ENCODE peak calls at places on chromosome 5, in nine cellular contexts. One of them, this sample, is unnamed.

GRCh38 chr5:2921176-2921575 is 169.7 kb upstream of the IRX2 start:
- DNase-seq in kidney: no peak
- DNase-seq in mesenchymal stem cell: no peak
- DNase-seq in aorta: peak
- DNase-seq in lung: no peak
- DNase-seq in dorsolateral prefrontal cortex: no peak
- DNase-seq in tibial artery: no peak
- DNase-seq in body of pancreas: no peak
- DNase-seq in PC-9: no peak
- DNase-seq in this sample: no peak

GRCh38 chr5:1111727-1112289 is at the start of gene SLC12A7:
- DNase-seq in kidney: no peak
- DNase-seq in mesenchymal stem cell: no peak
- DNase-seq in aorta: no peak
- DNase-seq in lung: peak
- DNase-seq in dorsolateral prefrontal cortex: no peak
- DNase-seq in tibial artery: no peak
- DNase-seq in body of pancreas: peak
- DNase-seq in PC-9: peak
- DNase-seq in this sample: no peak

GRCh38 chr5:53167836-53168235 is 58.3 kb upstream of the MOCS2 start:
- DNase-seq in kidney: peak
- DNase-seq in mesenchymal stem cell: peak
- DNase-seq in aorta: peak
- DNase-seq in lung: no peak
- DNase-seq in dorsolateral prefrontal cortex: no peak
- DNase-seq in tibial artery: peak
- DNase-seq in body of pancreas: peak
- DNase-seq in PC-9: no peak
- DNase-seq in this sample: no peak

GRCh38 chr5:107415762-107416161 is 255.0 kb downstream of the EFNA5 start:
- DNase-seq in kidney: no peak
- DNase-seq in mesenchymal stem cell: no peak
- DNase-seq in aorta: no peak
- DNase-seq in lung: no peak
- DNase-seq in dorsolateral prefrontal cortex: no peak
- DNase-seq in tibial artery: no peak
- DNase-seq in body of pancreas: no peak
- DNase-seq in PC-9: no peak
- DNase-seq in this sample: no peak

GRCh38 chr5:108521841-108522506 is 140.1 kb upstream of the FBXL17 start:
- DNase-seq in kidney: no peak
- DNase-seq in mesenchymal stem cell: peak
- DNase-seq in aorta: no peak
- DNase-seq in lung: no peak
- DNase-seq in dorsolateral prefrontal cortex: no peak
- DNase-seq in tibial artery: no peak
- DNase-seq in body of pancreas: no peak
- DNase-seq in PC-9: peak
- DNase-seq in this sample: peak

GRCh38 chr5:144913661-144914060 is 743.0 kb downstream of the KCTD16 start:
- DNase-seq in kidney: no peak
- DNase-seq in mesenchymal stem cell: no peak
- DNase-seq in aorta: no peak
- DNase-seq in lung: no peak
- DNase-seq in dorsolateral prefrontal cortex: no peak
- DNase-seq in tibial artery: no peak
- DNase-seq in body of pancreas: no peak
- DNase-seq in PC-9: no peak
- DNase-seq in this sample: no peak

GRCh38 chr5:109900911-109901627 is 211.3 kb downstream of the MAN2A1 start:
- DNase-seq in kidney: no peak
- DNase-seq in mesenchymal stem cell: no peak
- DNase-seq in aorta: no peak
- DNase-seq in lung: no peak
- DNase-seq in dorsolateral prefrontal cortex: no peak
- DNase-seq in tibial artery: no peak
- DNase-seq in body of pancreas: peak
- DNase-seq in PC-9: no peak
- DNase-seq in this sample: no peak

GRCh38 chr5:10856646-10857332 is 95.8 kb upstream of the DAP start:
- DNase-seq in kidney: peak
- DNase-seq in mesenchymal stem cell: peak
- DNase-seq in aorta: peak
- DNase-seq in lung: no peak
- DNase-seq in dorsolateral prefrontal cortex: peak
- DNase-seq in tibial artery: no peak
- DNase-seq in body of pancreas: peak
- DNase-seq in PC-9: peak
- DNase-seq in this sample: peak

GRCh38 chr5:84273517-84273883 is 111.2 kb downstream of the EDIL3 start:
- DNase-seq in kidney: no peak
- DNase-seq in mesenchymal stem cell: no peak
- DNase-seq in aorta: no peak
- DNase-seq in lung: no peak
- DNase-seq in dorsolateral prefrontal cortex: no peak
- DNase-seq in tibial artery: no peak
- DNase-seq in body of pancreas: no peak
- DNase-seq in PC-9: no peak
- DNase-seq in this sample: no peak

GRCh38 chr5:119328753-119329602 is 26.8 kb upstream of the TNFAIP8 start:
- DNase-seq in kidney: no peak
- DNase-seq in mesenchymal stem cell: peak
- DNase-seq in aorta: no peak
- DNase-seq in lung: no peak
- DNase-seq in dorsolateral prefrontal cortex: no peak
- DNase-seq in tibial artery: no peak
- DNase-seq in body of pancreas: no peak
- DNase-seq in PC-9: no peak
- DNase-seq in this sample: peak

GRCh38 chr5:9294793-9295465 is 250.9 kb downstream of the SEMA5A start:
- DNase-seq in kidney: no peak
- DNase-seq in mesenchymal stem cell: no peak
- DNase-seq in aorta: no peak
- DNase-seq in lung: no peak
- DNase-seq in dorsolateral prefrontal cortex: no peak
- DNase-seq in tibial artery: no peak
- DNase-seq in body of pancreas: no peak
- DNase-seq in PC-9: no peak
- DNase-seq in this sample: no peak

GRCh38 chr5:160306711-160307110 is 5.7 kb downstream of the CCNJL start:
- DNase-seq in kidney: no peak
- DNase-seq in mesenchymal stem cell: no peak
- DNase-seq in aorta: no peak
- DNase-seq in lung: no peak
- DNase-seq in dorsolateral prefrontal cortex: no peak
- DNase-seq in tibial artery: no peak
- DNase-seq in body of pancreas: no peak
- DNase-seq in PC-9: no peak
- DNase-seq in this sample: no peak

GRCh38 chr5:84585218-84585617 is 200.5 kb upstream of the EDIL3 start:
- DNase-seq in kidney: peak
- DNase-seq in mesenchymal stem cell: no peak
- DNase-seq in aorta: no peak
- DNase-seq in lung: no peak
- DNase-seq in dorsolateral prefrontal cortex: no peak
- DNase-seq in tibial artery: no peak
- DNase-seq in body of pancreas: no peak
- DNase-seq in PC-9: no peak
- DNase-seq in this sample: no peak

GRCh38 chr5:89173528-89173927 is 290.5 kb upstream of the MEF2C start:
- DNase-seq in kidney: no peak
- DNase-seq in mesenchymal stem cell: no peak
- DNase-seq in aorta: no peak
- DNase-seq in lung: no peak
- DNase-seq in dorsolateral prefrontal cortex: no peak
- DNase-seq in tibial artery: no peak
- DNase-seq in body of pancreas: no peak
- DNase-seq in PC-9: no peak
- DNase-seq in this sample: no peak

GRCh38 chr5:5066276-5067186 is 73.6 kb upstream of the ADAMTS16 start:
- DNase-seq in kidney: no peak
- DNase-seq in mesenchymal stem cell: no peak
- DNase-seq in aorta: no peak
- DNase-seq in lung: no peak
- DNase-seq in dorsolateral prefrontal cortex: no peak
- DNase-seq in tibial artery: no peak
- DNase-seq in body of pancreas: peak
- DNase-seq in PC-9: no peak
- DNase-seq in this sample: no peak

GRCh38 chr5:107605596-107606125 is 65.1 kb downstream of the EFNA5 start:
- DNase-seq in kidney: no peak
- DNase-seq in mesenchymal stem cell: no peak
- DNase-seq in aorta: no peak
- DNase-seq in lung: no peak
- DNase-seq in dorsolateral prefrontal cortex: no peak
- DNase-seq in tibial artery: no peak
- DNase-seq in body of pancreas: no peak
- DNase-seq in PC-9: no peak
- DNase-seq in this sample: no peak

DNA sequence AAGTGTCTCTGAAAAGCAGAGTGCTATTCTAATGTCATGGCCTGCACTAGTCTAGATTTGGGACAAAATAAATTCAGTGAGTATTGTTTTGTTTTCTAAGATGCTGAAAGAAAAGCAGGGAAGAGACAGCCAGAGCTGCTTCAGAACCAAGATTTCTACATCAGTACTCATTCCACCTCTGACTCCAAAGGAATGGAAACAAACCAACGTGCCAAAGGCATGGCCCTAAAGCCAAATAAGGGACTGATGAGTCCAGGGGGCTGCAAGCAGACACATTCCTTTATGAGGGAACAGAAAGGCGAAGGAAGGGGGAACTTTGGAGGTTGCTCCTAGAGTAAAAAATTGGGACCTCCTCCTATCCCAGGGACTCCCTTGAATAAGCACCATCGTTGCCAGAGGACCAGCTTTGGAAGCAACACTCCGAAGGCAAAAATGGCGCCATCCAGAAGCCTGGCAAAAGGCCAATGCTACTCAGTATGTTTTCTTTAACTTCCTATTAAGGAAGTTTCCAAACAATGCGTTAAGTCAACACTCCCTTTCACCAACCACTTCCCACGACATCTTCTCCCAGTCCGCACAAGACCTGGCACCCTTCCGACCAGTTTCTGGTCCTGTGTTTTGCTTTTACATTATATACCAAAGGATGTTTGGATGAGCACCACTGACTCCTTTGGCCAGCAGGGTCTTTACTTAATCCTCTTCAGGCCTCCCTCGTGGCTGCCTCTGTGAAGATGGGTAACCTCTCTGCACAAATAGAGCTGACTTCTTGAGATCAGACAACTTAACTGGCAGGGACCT is 31.6 kb downstream of the ADAM19 start:
- DNase-seq in kidney: no peak
- DNase-seq in mesenchymal stem cell: peak
- DNase-seq in aorta: no peak
- DNase-seq in lung: no peak
- DNase-seq in dorsolateral prefrontal cortex: no peak
- DNase-seq in tibial artery: peak
- DNase-seq in body of pancreas: no peak
- DNase-seq in PC-9: no peak
- DNase-seq in this sample: peak
- H3K27ac ChIP-seq in kidney: peak
- H3K27ac ChIP-seq in mesenchymal stem cell: peak
- H3K27ac ChIP-seq in aorta: peak
- H3K27ac ChIP-seq in lung: no peak
- H3K27ac ChIP-seq in dorsolateral prefrontal cortex: no peak
- H3K27ac ChIP-seq in tibial artery: peak
- H3K27ac ChIP-seq in body of pancreas: no peak
- H3K27ac ChIP-seq in PC-9: no peak
- H3K27ac ChIP-seq in this sample: peak

GRCh38 chr5:142319560-142320426 is 5.0 kb downstream of the SPRY4 start:
- DNase-seq in kidney: no peak
- DNase-seq in mesenchymal stem cell: peak
- DNase-seq in aorta: no peak
- DNase-seq in lung: no peak
- DNase-seq in dorsolateral prefrontal cortex: no peak
- DNase-seq in tibial artery: no peak
- DNase-seq in body of pancreas: no peak
- DNase-seq in PC-9: no peak
- DNase-seq in this sample: no peak

GRCh38 chr5:142320851-142321560 is 3.8 kb downstream of the SPRY4 start:
- DNase-seq in kidney: no peak
- DNase-seq in mesenchymal stem cell: peak
- DNase-seq in aorta: no peak
- DNase-seq in lung: no peak
- DNase-seq in dorsolateral prefrontal cortex: no peak
- DNase-seq in tibial artery: no peak
- DNase-seq in body of pancreas: no peak
- DNase-seq in PC-9: no peak
- DNase-seq in this sample: no peak

GRCh38 chr5:142320427-142320732 is 4.4 kb downstream of the SPRY4 start:
- DNase-seq in kidney: no peak
- DNase-seq in mesenchymal stem cell: peak
- DNase-seq in aorta: no peak
- DNase-seq in lung: no peak
- DNase-seq in dorsolateral prefrontal cortex: no peak
- DNase-seq in tibial artery: no peak
- DNase-seq in body of pancreas: no peak
- DNase-seq in PC-9: no peak
- DNase-seq in this sample: no peak

GRCh38 chr5:142317673-142318261 is 7.1 kb downstream of the SPRY4 start:
- DNase-seq in kidney: no peak
- DNase-seq in mesenchymal stem cell: peak
- DNase-seq in aorta: no peak
- DNase-seq in lung: no peak
- DNase-seq in dorsolateral prefrontal cortex: no peak
- DNase-seq in tibial artery: no peak
- DNase-seq in body of pancreas: no peak
- DNase-seq in PC-9: no peak
- DNase-seq in this sample: no peak

GRCh38 chr5:142319105-142319504 is 5.7 kb downstream of the SPRY4 start:
- DNase-seq in kidney: no peak
- DNase-seq in mesenchymal stem cell: peak
- DNase-seq in aorta: no peak
- DNase-seq in lung: no peak
- DNase-seq in dorsolateral prefrontal cortex: no peak
- DNase-seq in tibial artery: no peak
- DNase-seq in body of pancreas: no peak
- DNase-seq in PC-9: no peak
- DNase-seq in this sample: no peak
- H3K27ac ChIP-seq in kidney: no peak
- H3K27ac ChIP-seq in mesenchymal stem cell: no peak
- H3K27ac ChIP-seq in aorta: peak
- H3K27ac ChIP-seq in lung: no peak
- H3K27ac ChIP-seq in dorsolateral prefrontal cortex: no peak
- H3K27ac ChIP-seq in tibial artery: peak
- H3K27ac ChIP-seq in body of pancreas: no peak
- H3K27ac ChIP-seq in PC-9: peak
- H3K27ac ChIP-seq in this sample: peak

GRCh38 chr5:143173139-143173889 is 230.2 kb downstream of the NR3C1 start:
- DNase-seq in kidney: no peak
- DNase-seq in mesenchymal stem cell: no peak
- DNase-seq in aorta: no peak
- DNase-seq in lung: no peak
- DNase-seq in dorsolateral prefrontal cortex: no peak
- DNase-seq in tibial artery: no peak
- DNase-seq in body of pancreas: no peak
- DNase-seq in PC-9: no peak
- DNase-seq in this sample: no peak
- H3K27ac ChIP-seq in kidney: no peak
- H3K27ac ChIP-seq in mesenchymal stem cell: no peak
- H3K27ac ChIP-seq in aorta: no peak
- H3K27ac ChIP-seq in lung: no peak
- H3K27ac ChIP-seq in dorsolateral prefrontal cortex: peak
- H3K27ac ChIP-seq in tibial artery: no peak
- H3K27ac ChIP-seq in body of pancreas: no peak
- H3K27ac ChIP-seq in PC-9: no peak
- H3K27ac ChIP-seq in this sample: no peak

GRCh38 chr5:135534609-135535419 is 950 bp downstream of the NEUROG1 start:
- DNase-seq in kidney: no peak
- DNase-seq in mesenchymal stem cell: no peak
- DNase-seq in aorta: no peak
- DNase-seq in lung: no peak
- DNase-seq in dorsolateral prefrontal cortex: no peak
- DNase-seq in tibial artery: no peak
- DNase-seq in body of pancreas: no peak
- DNase-seq in PC-9: no peak
- DNase-seq in this sample: no peak
- H3K27ac ChIP-seq in kidney: no peak
- H3K27ac ChIP-seq in mesenchymal stem cell: no peak
- H3K27ac ChIP-seq in aorta: no peak
- H3K27ac ChIP-seq in lung: no peak
- H3K27ac ChIP-seq in dorsolateral prefrontal cortex: no peak
- H3K27ac ChIP-seq in tibial artery: no peak
- H3K27ac ChIP-seq in body of pancreas: no peak
- H3K27ac ChIP-seq in PC-9: no peak
- H3K27ac ChIP-seq in this sample: no peak